ENCODE peak calls at places on chromosomes 11 and 22, in four cellular contexts. N, P, K and T are unnamed samples.

GRCh38 chr11:60918941-60919275 is 5.0 kb downstream of the TMEM109 start:
- DNase-seq in K (no peak), P (peak; percentile 30), N (no peak), T (no peak)

GRCh38 chr11:44963071-44963575 is 12.4 kb upstream of the TP53I11 start:
- DNase-seq in N (no peak), P (no peak), K (no peak), T (no peak)

GRCh38 chr11:131694526-131695424 is 324.4 kb downstream of the NTM start:
- DNase-seq in P (peak; percentile 53), N (peak; percentile 28), K (peak; percentile 81), T (peak; percentile 91)

GRCh38 chr11:4606231-4607015 is 1.6 kb downstream of the TRIM68 start:
- DNase-seq in K (no peak), N (no peak), P (peak; percentile 15), T (peak; percentile 3)

GRCh38 chr11:100876826-100877545 is 189.9 kb downstream of the ARHGAP42 start:
- DNase-seq in P (no peak), K (peak; percentile 38), N (no peak), T (no peak)

GRCh38 chr22:46741974-46742519 is 4.0 kb upstream of the CERK start:
- DNase-seq in K (no peak), P (no peak), N (no peak), T (no peak)

GRCh38 chr11:119100246-119100959 is 1.2 kb downstream of the DPAGT1 start:
- DNase-seq in P (peak; percentile 20), K (no peak), N (no peak), T (no peak)

GRCh38 chr11:38824573-38824972 is 2226.5 kb upstream of the RAG2 start:
- DNase-seq in K (no peak), P (peak; percentile 36), N (no peak), T (no peak)

GRCh38 chr11:33211153-33211552 is 46.0 kb upstream of the HIPK3 start:
- DNase-seq in K (no peak), N (no peak), P (peak; percentile 85), T (no peak)

GRCh38 chr22:22558972-22559603 is at the start of gene PRAME:
- DNase-seq in N (peak; percentile 72), P (peak; percentile 80), K (peak; percentile 81), T (peak; percentile 26)

GRCh38 chr22:47144076-47144765 is 381.8 kb downstream of the TBC1D22A start:
- DNase-seq in P (no peak), N (no peak), K (no peak), T (no peak)

GRCh38 chr11:133921513-133921912 is 35.3 kb downstream of the IGSF9B start:
- DNase-seq in K (no peak), N (no peak), P (no peak), T (no peak)

GRCh38 chr11:2513441-2513840 is 68.6 kb downstream of the KCNQ1 start:
- DNase-seq in K (peak; percentile 10), N (no peak), P (no peak), T (no peak)

GRCh38 chr11:129023968-129024676 is 81.5 kb upstream of the TP53AIP1 start:
- DNase-seq in P (no peak), N (no peak), K (no peak), T (no peak)

GRCh38 chr11:11786771-11787170 is 55.0 kb upstream of the USP47 start:
- DNase-seq in K (no peak), N (no peak), P (no peak), T (peak; percentile 37)